ENCODE peak calls at places on chromosome 11, in eight cellular contexts. X is cardiac muscle cell, Q is left ventricle myocardium inferior, M is body of pancreas, J is astrocyte, R is neural progenitor cell, C is right lobe of liver, O is psoas muscle. A is an unnamed sample.
A peak's percentile ranks its signal among the peaks of the same experiment; 100 is the strongest.

GRCh38 chr11:114478768-114479167 is 39.5 kb downstream of the REXO2 start:
- DNase-seq in M (no peak), C (no peak), X (peak; percentile 26), J (no peak), Q (no peak), R (no peak), O (no peak), A (no peak)

GRCh38 chr11:126791991-126792390 is 208.6 kb downstream of the KIRREL3 start:
- DNase-seq in J (peak; percentile 36), C (no peak), Q (no peak), M (no peak), R (no peak), X (no peak), O (no peak), A (no peak)

GRCh38 chr11:2086239-2087040 is 52.7 kb downstream of the IGF2 start:
- DNase-seq in J (no peak), C (peak; percentile 37), M (no peak), Q (no peak), X (no peak), O (peak; percentile 42), R (no peak), A (peak; percentile 41)

GRCh38 chr11:96168623-96169022 is 174.4 kb downstream of the MAML2 start:
- DNase-seq in O (no peak), X (peak; percentile 96), C (no peak), Q (no peak), J (peak; percentile 86), M (peak; percentile 73), R (no peak), A (no peak)

GRCh38 chr11:19598876-19599275 is 113.8 kb upstream of the NAV2 start:
- DNase-seq in X (no peak), Q (no peak), R (no peak), O (no peak), C (no peak), J (no peak), M (no peak), A (no peak)

GRCh38 chr11:57566035-57566504 is 1.4 kb downstream of the UBE2L6 start:
- DNase-seq in J (peak; percentile 35), M (peak; percentile 48), Q (no peak), R (no peak), C (peak; percentile 58), X (peak; percentile 54), O (no peak), A (no peak)

GRCh38 chr11:124285610-124286344 is 28.0 kb downstream of the OR8D1 start:
- DNase-seq in C (no peak), Q (no peak), M (no peak), R (no peak), J (peak; percentile 84), O (no peak), X (peak; percentile 64), A (no peak)

GRCh38 chr11:42595856-42596255 is 715.9 kb upstream of the API5 start:
- DNase-seq in X (no peak), J (no peak), Q (no peak), M (no peak), R (peak; percentile 14), C (no peak), O (no peak), A (no peak)

GRCh38 chr11:4891996-4892640 is 10.4 kb downstream of the OR51T1 start:
- DNase-seq in M (no peak), R (no peak), O (no peak), X (peak; percentile 92), C (no peak), J (peak; percentile 93), Q (no peak), A (no peak)

GRCh38 chr11:121163658-121164308 is 62.7 kb downstream of the TECTA start:
- DNase-seq in C (no peak), Q (no peak), R (no peak), M (no peak), O (no peak), J (no peak), X (no peak), A (no peak)

GRCh38 chr11:107496011-107496410 is 38.4 kb upstream of the CWF19L2 start:
- DNase-seq in Q (no peak), O (no peak), M (no peak), R (no peak), J (peak; percentile 82), C (no peak), X (peak; percentile 96), A (no peak)

GRCh38 chr11:107202189-107202588 is 183.9 kb upstream of the GUCY1A2 start:
- DNase-seq in X (no peak), R (no peak), C (no peak), M (no peak), J (no peak), Q (no peak), O (no peak), A (no peak)

GRCh38 chr11:92550411-92550810 is 325.8 kb downstream of the FAT3 start:
- DNase-seq in M (peak; percentile 70), R (peak; percentile 65), J (no peak), X (no peak), C (peak; percentile 64), Q (no peak), O (no peak), A (no peak)

GRCh38 chr11:8713760-8714159 is 31.2 kb downstream of the RPL27A start:
- DNase-seq in X (no peak), J (no peak), Q (no peak), M (no peak), C (no peak), O (no peak), R (no peak), A (no peak)

GRCh38 chr11:8717544-8717875 is 34.9 kb downstream of the RPL27A start:
- DNase-seq in O (no peak), J (no peak), Q (no peak), X (no peak), C (no peak), M (no peak), R (no peak), A (no peak)

GRCh38 chr11:8714622-8715225 is 32.1 kb downstream of the RPL27A start:
- DNase-seq in Q (no peak), M (no peak), R (no peak), X (no peak), O (no peak), J (peak; percentile 37), C (no peak), A (no peak)

GRCh38 chr11:8717876-8718753 is 35.5 kb downstream of the RPL27A start:
- DNase-seq in J (peak; percentile 92), M (peak; percentile 85), Q (peak; percentile 45), O (peak; percentile 73), X (peak; percentile 93), C (peak; percentile 90), R (no peak), A (no peak)

DNA sequence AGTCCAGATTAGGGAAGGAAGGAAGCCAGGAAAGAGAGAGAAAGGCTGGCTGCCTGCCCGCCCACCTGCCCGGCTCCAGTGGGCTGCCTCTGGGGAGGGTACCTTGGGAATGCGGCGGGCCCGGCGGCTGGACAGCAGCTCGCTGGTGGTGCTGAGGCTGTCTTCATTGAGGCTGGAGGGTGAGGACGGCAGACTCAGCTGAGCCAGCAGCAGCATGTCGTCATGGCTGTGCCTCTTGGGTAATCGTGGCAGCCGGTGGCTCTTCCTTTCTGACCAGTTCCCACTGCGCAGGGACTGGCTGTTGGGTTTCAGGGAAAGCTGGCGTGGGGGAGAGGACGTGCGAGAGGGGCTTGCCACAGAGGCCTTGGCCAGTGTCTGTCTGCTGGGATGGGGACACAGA is 32.9 kb downstream of the RPL27A start:
- DNase-seq in M (no peak), O (peak; percentile 82), J (no peak), C (no peak), R (no peak), Q (no peak), X (no peak), A (no peak)
- H3K4me1 ChIP-seq in M (peaks cover 49% of the 10 kb centered on the region), O (peaks cover 52% of the 10 kb centered on the region), J (peaks cover 45% of the 10 kb centered on the region), C (peaks cover 46% of the 10 kb centered on the region), R (peaks cover 15% of the 10 kb centered on the region), Q (peaks cover 71% of the 10 kb centered on the region), X (no peaks in the 10 kb centered on the region), A (peaks cover 37% of the 10 kb centered on the region)

GRCh38 chr11:134436781-134437180 is 24.7 kb upstream of the B3GAT1 start:
- DNase-seq in R (no peak), J (no peak), O (no peak), C (no peak), Q (no peak), X (no peak), M (no peak), A (no peak)

GRCh38 chr11:134438533-134438932 is 26.5 kb upstream of the B3GAT1 start:
- DNase-seq in C (no peak), M (no peak), J (no peak), O (no peak), X (no peak), R (no peak), Q (no peak), A (no peak)

GRCh38 chr11:134440851-134441645 is 29.0 kb upstream of the B3GAT1 start:
- DNase-seq in R (no peak), Q (no peak), C (no peak), O (no peak), J (no peak), X (no peak), M (no peak), A (no peak)

GRCh38 chr11:134437821-134438220 is 25.8 kb upstream of the B3GAT1 start:
- DNase-seq in X (no peak), Q (no peak), C (no peak), O (no peak), M (no peak), J (no peak), R (no peak), A (no peak)

GRCh38 chr11:134439181-134439580 is 27.1 kb upstream of the B3GAT1 start:
- DNase-seq in C (no peak), R (no peak), M (peak; percentile 6), O (no peak), X (no peak), J (no peak), Q (no peak), A (no peak)
- H3K27ac ChIP-seq in C (no peak overlapping the region), R (no peak overlapping the region), M (no peak overlapping the region), O (no peak overlapping the region), X (no peak overlapping the region), J (no peak overlapping the region), Q (no peak overlapping the region), A (no peak overlapping the region)

GRCh38 chr11:3106736-3107524 is 49.7 kb upstream of the CARS1 start:
- DNase-seq in R (no peak), M (no peak), Q (no peak), X (no peak), C (peak; percentile 42), J (no peak), O (no peak), A (peak; percentile 57)
- H3K4me1 ChIP-seq in R (no peaks in the 10 kb centered on the region), M (no peaks in the 10 kb centered on the region), Q (no peaks in the 10 kb centered on the region), X (no peaks in the 10 kb centered on the region), C (no peaks in the 10 kb centered on the region), J (no peaks in the 10 kb centered on the region), O (no peaks in the 10 kb centered on the region), A (no peaks in the 10 kb centered on the region)

GRCh38 chr11:68010058-68011041 is at the start of gene ALDH3B1:
- DNase-seq in J (peak; percentile 48), M (peak; percentile 94), X (peak; percentile 92), Q (peak; percentile 90), C (peak; percentile 98), R (peak; percentile 57), O (peak; percentile 96), A (peak; percentile 85)

GRCh38 chr11:68012044-68012842 is 2.1 kb downstream of the ALDH3B1 start:
- DNase-seq in M (no peak), Q (no peak), X (no peak), R (no peak), J (no peak), C (no peak), O (no peak), A (no peak)

GRCh38 chr11:68009391-68010000 is 631 bp upstream of the ALDH3B1 start:
- DNase-seq in C (no peak), Q (no peak), X (peak; percentile 61), O (no peak), M (peak; percentile 74), R (no peak), J (no peak), A (no peak)

GRCh38 chr11:68012843-68013610 is 2.9 kb downstream of the ALDH3B1 start:
- DNase-seq in C (no peak), Q (no peak), X (peak; percentile 98), J (peak; percentile 96), O (no peak), R (no peak), M (peak; percentile 76), A (peak; percentile 92)

GRCh38 chr11:68011046-68011943 is 1.2 kb downstream of the ALDH3B1 start:
- DNase-seq in J (no peak), O (no peak), X (no peak), Q (no peak), C (no peak), M (no peak), R (no peak), A (no peak)
- H3K27ac ChIP-seq in J (peak overlapping the region; percentile 96), O (peak overlapping the region; percentile 81), X (no peak overlapping the region), Q (peak overlapping the region; percentile 83), C (peak overlapping the region; percentile 83), M (peak overlapping the region; percentile 92), R (no peak overlapping the region), A (peak overlapping the region; percentile 94)

A was measured in RWPE2.